ENCODE peak calls at places on chromosomes 3 and 15, in eight cellular contexts. One of them, this sample, is unnamed.

GRCh38 chr3:49902511-49903345 is 945 bp downstream of the MST1R start:
- DNase-seq in cardiac fibroblast: no peak
- DNase-seq in psoas muscle: no peak
- DNase-seq in left ventricle myocardium inferior: no peak
- DNase-seq in uterus: no peak
- DNase-seq in neural progenitor cell: no peak
- DNase-seq in astrocyte of the spinal cord: no peak
- DNase-seq in ascending aorta: no peak
- DNase-seq in this sample: no peak

GRCh38 chr15:38864827-38865604 is 300.4 kb upstream of the RASGRP1 start:
- DNase-seq in psoas muscle: peak
- DNase-seq in neural progenitor cell: no peak
- DNase-seq in left ventricle myocardium inferior: peak
- DNase-seq in cardiac fibroblast: peak
- DNase-seq in astrocyte of the spinal cord: peak
- DNase-seq in uterus: peak
- DNase-seq in ascending aorta: peak
- DNase-seq in this sample: peak

GRCh38 chr3:155664922-155665695 is 79.8 kb downstream of the PLCH1 start:
- DNase-seq in uterus: peak
- DNase-seq in cardiac fibroblast: peak
- DNase-seq in neural progenitor cell: peak
- DNase-seq in left ventricle myocardium inferior: peak
- DNase-seq in ascending aorta: peak
- DNase-seq in psoas muscle: peak
- DNase-seq in astrocyte of the spinal cord: peak
- DNase-seq in this sample: peak

GRCh38 chr15:84023636-84024035 is 211.9 kb upstream of the GOLGA6L4 start:
- DNase-seq in neural progenitor cell: peak
- DNase-seq in psoas muscle: no peak
- DNase-seq in left ventricle myocardium inferior: no peak
- DNase-seq in uterus: peak
- DNase-seq in ascending aorta: no peak
- DNase-seq in cardiac fibroblast: peak
- DNase-seq in astrocyte of the spinal cord: no peak
- DNase-seq in this sample: peak

GRCh38 chr3:54374214-54374855 is 252.0 kb downstream of the CACNA2D3 start:
- DNase-seq in cardiac fibroblast: peak
- DNase-seq in left ventricle myocardium inferior: no peak
- DNase-seq in astrocyte of the spinal cord: no peak
- DNase-seq in psoas muscle: no peak
- DNase-seq in neural progenitor cell: peak
- DNase-seq in ascending aorta: no peak
- DNase-seq in uterus: no peak
- DNase-seq in this sample: no peak

GRCh38 chr3:10774825-10775224 is 41.2 kb upstream of the SLC6A11 start:
- DNase-seq in uterus: no peak
- DNase-seq in psoas muscle: no peak
- DNase-seq in left ventricle myocardium inferior: no peak
- DNase-seq in astrocyte of the spinal cord: no peak
- DNase-seq in cardiac fibroblast: no peak
- DNase-seq in ascending aorta: no peak
- DNase-seq in neural progenitor cell: no peak
- DNase-seq in this sample: no peak

GRCh38 chr3:40586866-40587265 is 62.1 kb downstream of the ZNF621 start:
- DNase-seq in astrocyte of the spinal cord: no peak
- DNase-seq in cardiac fibroblast: no peak
- DNase-seq in ascending aorta: no peak
- DNase-seq in left ventricle myocardium inferior: no peak
- DNase-seq in psoas muscle: no peak
- DNase-seq in neural progenitor cell: no peak
- DNase-seq in uterus: no peak
- DNase-seq in this sample: no peak

GRCh38 chr3:32840086-32840841 is 22.5 kb downstream of the TRIM71 start:
- DNase-seq in astrocyte of the spinal cord: no peak
- DNase-seq in ascending aorta: no peak
- DNase-seq in uterus: no peak
- DNase-seq in neural progenitor cell: peak
- DNase-seq in cardiac fibroblast: no peak
- DNase-seq in left ventricle myocardium inferior: no peak
- DNase-seq in psoas muscle: no peak
- DNase-seq in this sample: no peak

GRCh38 chr15:56890038-56890437 is 28.4 kb upstream of the TCF12 start:
- DNase-seq in astrocyte of the spinal cord: no peak
- DNase-seq in uterus: no peak
- DNase-seq in neural progenitor cell: no peak
- DNase-seq in psoas muscle: no peak
- DNase-seq in left ventricle myocardium inferior: no peak
- DNase-seq in cardiac fibroblast: no peak
- DNase-seq in ascending aorta: no peak
- DNase-seq in this sample: no peak

GRCh38 chr15:78314181-78314581 is 14.8 kb upstream of the SKIC8 start:
- DNase-seq in left ventricle myocardium inferior: no peak
- DNase-seq in uterus: no peak
- DNase-seq in psoas muscle: no peak
- DNase-seq in astrocyte of the spinal cord: no peak
- DNase-seq in cardiac fibroblast: no peak
- DNase-seq in ascending aorta: no peak
- DNase-seq in neural progenitor cell: no peak
- DNase-seq in this sample: no peak

GRCh38 chr3:126110431-126111125 is 26.7 kb upstream of the SLC41A3 start:
- DNase-seq in psoas muscle: no peak
- DNase-seq in left ventricle myocardium inferior: no peak
- DNase-seq in neural progenitor cell: no peak
- DNase-seq in ascending aorta: peak
- DNase-seq in uterus: peak
- DNase-seq in astrocyte of the spinal cord: no peak
- DNase-seq in cardiac fibroblast: no peak
- DNase-seq in this sample: no peak

GRCh38 chr3:157794771-157795170 is 291.6 kb upstream of the VEPH1 start:
- DNase-seq in cardiac fibroblast: peak
- DNase-seq in ascending aorta: no peak
- DNase-seq in astrocyte of the spinal cord: peak
- DNase-seq in left ventricle myocardium inferior: no peak
- DNase-seq in neural progenitor cell: no peak
- DNase-seq in uterus: no peak
- DNase-seq in psoas muscle: no peak
- DNase-seq in this sample: peak

GRCh38 chr3:53842436-53843194 is 3.6 kb downstream of the CHDH start:
- DNase-seq in left ventricle myocardium inferior: no peak
- DNase-seq in astrocyte of the spinal cord: peak
- DNase-seq in psoas muscle: no peak
- DNase-seq in uterus: peak
- DNase-seq in cardiac fibroblast: peak
- DNase-seq in neural progenitor cell: peak
- DNase-seq in ascending aorta: peak
- DNase-seq in this sample: peak

GRCh38 chr15:23687143-23687470 is at the start of gene NDN:
- DNase-seq in ascending aorta: no peak
- DNase-seq in uterus: peak
- DNase-seq in psoas muscle: peak
- DNase-seq in left ventricle myocardium inferior: peak
- DNase-seq in astrocyte of the spinal cord: peak
- DNase-seq in neural progenitor cell: peak
- DNase-seq in cardiac fibroblast: peak
- DNase-seq in this sample: peak

GRCh38 chr15:83365370-83365938 is 81.0 kb upstream of the BNC1 start:
- DNase-seq in left ventricle myocardium inferior: peak
- DNase-seq in ascending aorta: no peak
- DNase-seq in astrocyte of the spinal cord: peak
- DNase-seq in cardiac fibroblast: peak
- DNase-seq in neural progenitor cell: peak
- DNase-seq in psoas muscle: peak
- DNase-seq in uterus: peak
- DNase-seq in this sample: peak

GRCh38 chr3:181403876-181404660 is 307.7 kb upstream of the SOX2 start:
- DNase-seq in ascending aorta: no peak
- DNase-seq in left ventricle myocardium inferior: no peak
- DNase-seq in astrocyte of the spinal cord: no peak
- DNase-seq in neural progenitor cell: no peak
- DNase-seq in cardiac fibroblast: no peak
- DNase-seq in uterus: no peak
- DNase-seq in psoas muscle: no peak
- DNase-seq in this sample: peak

GRCh38 chr3:88321696-88322095 is 171.9 kb downstream of the C3orf38 start:
- DNase-seq in neural progenitor cell: no peak
- DNase-seq in astrocyte of the spinal cord: no peak
- DNase-seq in cardiac fibroblast: no peak
- DNase-seq in uterus: no peak
- DNase-seq in ascending aorta: no peak
- DNase-seq in left ventricle myocardium inferior: no peak
- DNase-seq in psoas muscle: no peak
- DNase-seq in this sample: no peak

GRCh38 chr3:30630238-30631030 is 24.0 kb downstream of the TGFBR2 start:
- DNase-seq in uterus: no peak
- DNase-seq in astrocyte of the spinal cord: no peak
- DNase-seq in psoas muscle: no peak
- DNase-seq in ascending aorta: no peak
- DNase-seq in cardiac fibroblast: no peak
- DNase-seq in neural progenitor cell: no peak
- DNase-seq in left ventricle myocardium inferior: no peak
- DNase-seq in this sample: no peak

GRCh38 chr15:70435369-70435768 is 328.0 kb downstream of the UACA start:
- DNase-seq in psoas muscle: no peak
- DNase-seq in ascending aorta: no peak
- DNase-seq in astrocyte of the spinal cord: no peak
- DNase-seq in left ventricle myocardium inferior: no peak
- DNase-seq in uterus: no peak
- DNase-seq in neural progenitor cell: no peak
- DNase-seq in cardiac fibroblast: no peak
- DNase-seq in this sample: no peak

GRCh38 chr3:147424325-147424910 is 15.3 kb downstream of the ZIC1 start:
- DNase-seq in cardiac fibroblast: no peak
- DNase-seq in neural progenitor cell: peak
- DNase-seq in ascending aorta: no peak
- DNase-seq in psoas muscle: no peak
- DNase-seq in astrocyte of the spinal cord: peak
- DNase-seq in uterus: no peak
- DNase-seq in left ventricle myocardium inferior: no peak
- DNase-seq in this sample: no peak

GRCh38 chr3:110491413-110491812 is 580.2 kb upstream of the NECTIN3 start:
- DNase-seq in ascending aorta: no peak
- DNase-seq in left ventricle myocardium inferior: no peak
- DNase-seq in psoas muscle: no peak
- DNase-seq in astrocyte of the spinal cord: no peak
- DNase-seq in neural progenitor cell: no peak
- DNase-seq in uterus: no peak
- DNase-seq in cardiac fibroblast: no peak
- DNase-seq in this sample: no peak

GRCh38 chr3:127749361-127749760 is 73.0 kb downstream of the MGLL start:
- DNase-seq in uterus: no peak
- DNase-seq in astrocyte of the spinal cord: no peak
- DNase-seq in neural progenitor cell: no peak
- DNase-seq in cardiac fibroblast: no peak
- DNase-seq in ascending aorta: no peak
- DNase-seq in left ventricle myocardium inferior: no peak
- DNase-seq in psoas muscle: no peak
- DNase-seq in this sample: no peak

GRCh38 chr3:171833775-171834460 is 9.2 kb upstream of the TMEM212 start:
- DNase-seq in astrocyte of the spinal cord: peak
- DNase-seq in cardiac fibroblast: peak
- DNase-seq in uterus: no peak
- DNase-seq in left ventricle myocardium inferior: no peak
- DNase-seq in neural progenitor cell: no peak
- DNase-seq in ascending aorta: no peak
- DNase-seq in psoas muscle: no peak
- DNase-seq in this sample: peak

GRCh38 chr15:94119923-94120775 is 111.2 kb upstream of the MCTP2 start:
- DNase-seq in left ventricle myocardium inferior: peak
- DNase-seq in psoas muscle: peak
- DNase-seq in ascending aorta: peak
- DNase-seq in neural progenitor cell: peak
- DNase-seq in cardiac fibroblast: peak
- DNase-seq in uterus: peak
- DNase-seq in astrocyte of the spinal cord: peak
- DNase-seq in this sample: peak

GRCh38 chr15:75007216-75007615 is 11.9 kb downstream of the SCAMP5 start:
- DNase-seq in cardiac fibroblast: no peak
- DNase-seq in neural progenitor cell: no peak
- DNase-seq in astrocyte of the spinal cord: no peak
- DNase-seq in uterus: no peak
- DNase-seq in psoas muscle: no peak
- DNase-seq in left ventricle myocardium inferior: no peak
- DNase-seq in ascending aorta: no peak
- DNase-seq in this sample: no peak

GRCh38 chr15:75008249-75009017 is 13.1 kb downstream of the SCAMP5 start:
- DNase-seq in psoas muscle: no peak
- DNase-seq in astrocyte of the spinal cord: no peak
- DNase-seq in neural progenitor cell: no peak
- DNase-seq in left ventricle myocardium inferior: no peak
- DNase-seq in ascending aorta: no peak
- DNase-seq in uterus: no peak
- DNase-seq in cardiac fibroblast: no peak
- DNase-seq in this sample: no peak
- H3K4me3 ChIP-seq in psoas muscle: no peak
- H3K4me3 ChIP-seq in astrocyte of the spinal cord: no peak
- H3K4me3 ChIP-seq in neural progenitor cell: no peak
- H3K4me3 ChIP-seq in left ventricle myocardium inferior: no peak
- H3K4me3 ChIP-seq in ascending aorta: no peak
- H3K4me3 ChIP-seq in uterus: no peak
- H3K4me3 ChIP-seq in cardiac fibroblast: no peak
- H3K4me3 ChIP-seq in this sample: no peak

GRCh38 chr15:48596841-48597240 is 48.7 kb downstream of the FBN1 start:
- DNase-seq in astrocyte of the spinal cord: no peak
- DNase-seq in neural progenitor cell: no peak
- DNase-seq in ascending aorta: no peak
- DNase-seq in uterus: no peak
- DNase-seq in left ventricle myocardium inferior: no peak
- DNase-seq in psoas muscle: peak
- DNase-seq in cardiac fibroblast: no peak
- DNase-seq in this sample: no peak
- H3K4me3 ChIP-seq in astrocyte of the spinal cord: no peak
- H3K4me3 ChIP-seq in neural progenitor cell: no peak
- H3K4me3 ChIP-seq in ascending aorta: no peak
- H3K4me3 ChIP-seq in uterus: no peak
- H3K4me3 ChIP-seq in left ventricle myocardium inferior: no peak
- H3K4me3 ChIP-seq in psoas muscle: no peak
- H3K4me3 ChIP-seq in cardiac fibroblast: no peak
- H3K4me3 ChIP-seq in this sample: no peak

DNA sequence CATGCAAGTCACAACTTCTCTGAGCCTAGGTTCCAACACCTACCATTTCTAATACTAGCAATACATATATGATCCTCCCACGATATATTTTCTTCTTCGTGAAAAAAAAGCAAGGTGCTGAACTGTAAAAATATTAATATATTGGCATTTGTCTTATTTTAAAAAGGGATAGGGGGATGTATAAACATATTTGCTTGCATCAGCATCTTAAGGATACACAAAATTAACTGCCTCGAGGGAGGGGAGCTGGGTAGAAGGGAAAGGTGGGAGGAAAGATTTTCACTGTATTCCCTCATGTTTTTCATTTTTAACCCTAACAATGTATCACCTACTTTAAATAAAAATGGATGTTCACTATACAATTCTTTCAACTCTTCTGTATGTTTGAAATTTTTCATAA is 1.3 kb downstream of the HACD2 start:
- DNase-seq in ascending aorta: no peak
- DNase-seq in cardiac fibroblast: no peak
- DNase-seq in psoas muscle: no peak
- DNase-seq in left ventricle myocardium inferior: no peak
- DNase-seq in uterus: no peak
- DNase-seq in neural progenitor cell: no peak
- DNase-seq in astrocyte of the spinal cord: no peak
- DNase-seq in this sample: no peak
- H3K4me3 ChIP-seq in ascending aorta: peak
- H3K4me3 ChIP-seq in cardiac fibroblast: peak
- H3K4me3 ChIP-seq in psoas muscle: peak
- H3K4me3 ChIP-seq in left ventricle myocardium inferior: peak
- H3K4me3 ChIP-seq in uterus: no peak
- H3K4me3 ChIP-seq in neural progenitor cell: peak
- H3K4me3 ChIP-seq in astrocyte of the spinal cord: no peak
- H3K4me3 ChIP-seq in this sample: peak

GRCh38 chr15:40358492-40359353 is 704 bp downstream of the DISP2 start:
- DNase-seq in cardiac fibroblast: no peak
- DNase-seq in ascending aorta: no peak
- DNase-seq in neural progenitor cell: no peak
- DNase-seq in psoas muscle: no peak
- DNase-seq in astrocyte of the spinal cord: no peak
- DNase-seq in left ventricle myocardium inferior: no peak
- DNase-seq in uterus: no peak
- DNase-seq in this sample: no peak
- H3K4me3 ChIP-seq in cardiac fibroblast: peak
- H3K4me3 ChIP-seq in ascending aorta: peak
- H3K4me3 ChIP-seq in neural progenitor cell: peak
- H3K4me3 ChIP-seq in psoas muscle: peak
- H3K4me3 ChIP-seq in astrocyte of the spinal cord: peak
- H3K4me3 ChIP-seq in left ventricle myocardium inferior: peak
- H3K4me3 ChIP-seq in uterus: peak
- H3K4me3 ChIP-seq in this sample: peak

This sample was measured in fibroblast of mammary gland.